ENCODE peak calls at places on chromosomes 3 and 15, in four cellular contexts. U is NCI-H510A, L is RPMI7951, G is upper lobe of right lung. P is an unnamed sample.
A peak's percentile ranks its signal among the peaks of the same experiment; 100 is the strongest.

GRCh38 chr3:48042071-48042760 is 26.0 kb upstream of the MAP4 start:
- DNase-seq in U (no peak), L (no peak), G (no peak), P (no peak)

GRCh38 chr3:68909719-68910118 is 22.6 kb downstream of the TAFA4 start:
- DNase-seq in U (no peak), L (no peak), G (no peak), P (no peak)

GRCh38 chr15:68055224-68055705 is 1.1 kb downstream of the PIAS1 start:
- DNase-seq in U (no peak), L (peak; percentile 63), G (no peak), P (no peak)

GRCh38 chr3:178671261-178672191 is 135.3 kb downstream of the KCNMB2 start:
- DNase-seq in U (no peak), L (peak; percentile 56), G (no peak), P (no peak)

GRCh38 chr3:55309336-55309735 is 177.8 kb downstream of the WNT5A start:
- DNase-seq in U (no peak), L (peak; percentile 72), G (no peak), P (no peak)

GRCh38 chr15:38085104-38085503 is 150.7 kb downstream of the TMCO5A start:
- DNase-seq in U (no peak), L (no peak), G (no peak), P (no peak)

GRCh38 chr15:60865507-60865906 is 363.6 kb downstream of the RORA start:
- DNase-seq in U (no peak), L (no peak), G (no peak), P (no peak)

GRCh38 chr3:135349254-135349948 is 554.3 kb downstream of the EPHB1 start:
- DNase-seq in U (no peak), L (no peak), G (no peak), P (no peak)

GRCh38 chr3:24401811-24402185 is 92.9 kb downstream of the THRB start:
- DNase-seq in U (no peak), L (no peak), G (no peak), P (no peak)

GRCh38 chr15:101648356-101648755 is 3.8 kb downstream of the TM2D3 start:
- DNase-seq in U (no peak), L (no peak), G (no peak), P (no peak)

GRCh38 chr15:79896131-79896633 is 632 bp downstream of the MTHFS start:
- DNase-seq in U (no peak), L (peak; percentile 20), G (no peak), P (no peak)

GRCh38 chr15:45333550-45333949 is 44.8 kb downstream of the GATM start:
- DNase-seq in U (no peak), L (peak; percentile 95), G (no peak), P (no peak)

GRCh38 chr3:126356373-126357298 is 572 bp downstream of the KLF15 start:
- DNase-seq in U (no peak), L (no peak), G (peak; percentile 75), P (no peak)

GRCh38 chr3:193095366-193095765 is 145.7 kb upstream of the PLAAT1 start:
- DNase-seq in U (no peak), L (peak; percentile 5), G (no peak), P (peak; percentile 88)

GRCh38 chr15:98369081-98369716 is 279.1 kb upstream of the IGF1R start:
- DNase-seq in U (no peak), L (no peak), G (no peak), P (no peak)

GRCh38 chr15:45166792-45167630 is 20.8 kb downstream of the SHF start:
- DNase-seq in U (peak; percentile 62), L (peak; percentile 82), G (peak; percentile 94), P (peak; percentile 38)

GRCh38 chr3:11847607-11848006 is 922 bp upstream of the TAMM41 start:
- DNase-seq in U (no peak), L (no peak), G (no peak), P (no peak)

GRCh38 chr3:177881330-177881729 is 654.9 kb upstream of the KCNMB2 start:
- DNase-seq in U (no peak), L (no peak), G (no peak), P (no peak)

GRCh38 chr15:45221967-45222366 is 30.1 kb upstream of the SLC28A2 start:
- DNase-seq in U (no peak), L (no peak), G (no peak), P (no peak)

GRCh38 chr3:157499342-157499963 is 3.8 kb downstream of the VEPH1 start:
- DNase-seq in U (no peak), L (no peak), G (peak; percentile 85), P (no peak)

GRCh38 chr3:115836944-115837343 is 213.6 kb downstream of the GAP43 start:
- DNase-seq in U (no peak), L (peak; percentile 31), G (no peak), P (no peak)

GRCh38 chr15:85443593-85444328 is 63.4 kb downstream of the AKAP13 start:
- DNase-seq in U (peak; percentile 8), L (peak; percentile 80), G (no peak), P (peak; percentile 12)

GRCh38 chr15:100769043-100769974 is 110.3 kb upstream of the ALDH1A3 start:
- DNase-seq in U (no peak), L (no peak), G (peak; percentile 38), P (no peak)

GRCh38 chr3:150362515-150363302 is 45.4 kb upstream of the TSC22D2 start:
- DNase-seq in U (no peak), L (no peak), G (no peak), P (no peak)

GRCh38 chr3:7577513-7577912 is 716.6 kb downstream of the GRM7 start:
- DNase-seq in U (no peak), L (no peak), G (no peak), P (no peak)

GRCh38 chr3:187063286-187064081 is 75.8 kb downstream of the RPL39L start:
- DNase-seq in U (no peak), L (no peak), G (no peak), P (no peak)

GRCh38 chr3:68972358-68972979 is 40.1 kb upstream of the TAFA4 start:
- DNase-seq in U (peak; percentile 5), L (peak; percentile 64), G (no peak), P (no peak)

GRCh38 chr15:82306791-82307713 is 42.2 kb downstream of the GOLGA6L10 start:
- DNase-seq in U (no peak), L (no peak), G (peak; percentile 38), P (no peak)

GRCh38 chr3:185405243-185405642 is 42.3 kb downstream of the MAP3K13 start:
- DNase-seq in U (no peak), L (no peak), G (no peak), P (no peak)

GRCh38 chr3:138348107-138348949 is at the start of gene MRAS:
- DNase-seq in U (peak; percentile 25), L (peak; percentile 85), G (peak; percentile 92), P (peak; percentile 41)

GRCh38 chr15:67796728-67797127 is 28.6 kb upstream of the SKOR1 start:
- DNase-seq in U (no peak), L (no peak), G (no peak), P (no peak)

GRCh38 chr3:136464502-136464901 is 214.4 kb downstream of the PCCB start:
- DNase-seq in U (no peak), L (peak; percentile 18), G (no peak), P (no peak)

GRCh38 chr15:92745845-92746271 is 90.3 kb upstream of the FAM174B start:
- DNase-seq in U (no peak), L (no peak), G (no peak), P (no peak)

GRCh38 chr3:131402391-131403039 is 20.9 kb downstream of the NUDT16 start:
- DNase-seq in U (no peak), L (peak; percentile 30), G (peak; percentile 73), P (no peak)

GRCh38 chr15:73945109-73945508 is 18.8 kb downstream of the LOXL1 start:
- DNase-seq in U (no peak), L (no peak), G (no peak), P (no peak)

P was measured in DMS79.